ENCODE peak calls at places on chromosomes 11 and 22, in five cellular contexts. H is dorsolateral prefrontal cortex; Y is LoVo; B is stimulated activated CD8-positive, alpha-beta memory T cell treated with anti-CD3 and anti-CD28 coated beads, Interleukin-12 subunit alpha, Interleukin-12 subunit beta, amount 100 ng/mL, for 1 hour; P is NCI-H460. I is an unnamed sample.

GRCh38 chr22:30609260-30610185 is 2.5 kb downstream of the TCN2 start:
- DNase-seq in H (no peak), Y (peak), B (no peak), P (peak), I (no peak)

GRCh38 chr11:3855808-3856491 is 486 bp downstream of the STIM1 start:
- DNase-seq in H (peak), Y (peak), B (no peak), P (no peak), I (no peak)

GRCh38 chr22:36368359-36368983 is 19.3 kb downstream of the MYH9 start:
- DNase-seq in H (no peak), Y (peak), B (no peak), P (no peak), I (peak)

GRCh38 chr11:35235498-35235897 is 96.5 kb downstream of the CD44 start:
- DNase-seq in H (no peak), Y (no peak), B (no peak), P (no peak), I (no peak)

GRCh38 chr11:132158696-132159095 is 788.3 kb downstream of the NTM start:
- DNase-seq in H (no peak), Y (no peak), B (no peak), P (no peak), I (no peak)

GRCh38 chr11:69158301-69159152 is 2.8 kb downstream of the SMIM38 start:
- DNase-seq in H (peak), Y (no peak), B (no peak), P (no peak), I (no peak)

GRCh38 chr11:64898541-64898940 is 18.5 kb downstream of the ATG2A start:
- DNase-seq in H (no peak), Y (no peak), B (no peak), P (no peak), I (no peak)

GRCh38 chr11:93330446-93330984 is at the start of gene DEUP1:
- DNase-seq in H (no peak), Y (no peak), B (no peak), P (no peak), I (peak)

GRCh38 chr22:37334859-37335818 is 52.8 kb downstream of the CYTH4 start:
- DNase-seq in H (peak), Y (no peak), B (no peak), P (no peak), I (peak)

GRCh38 chr22:23533328-23533762 is 46.7 kb downstream of the IGLL1 start:
- DNase-seq in H (no peak), Y (no peak), B (no peak), P (peak), I (peak)

GRCh38 chr11:102626686-102627085 is 1.6 kb upstream of the MMP20 start:
- DNase-seq in H (no peak), Y (no peak), B (no peak), P (no peak), I (no peak)

GRCh38 chr11:58178444-58178843 is 10.4 kb upstream of the OR9Q2 start:
- DNase-seq in H (no peak), Y (no peak), B (no peak), P (no peak), I (no peak)